ENCODE peak calls at places on chromosomes 13 and 19, in four cellular contexts. One of them, this sample, is unnamed. For H3K27me3, the result is how much of the 10 kb centered on the place peaks cover.

GRCh38 chr13:100409132-100409531 is 179.5 kb downstream of the GGACT start:
- DNase-seq in Peyer's patch: no peak
- DNase-seq in effector memory CD4-positive, alpha-beta T cell: no peak
- DNase-seq in A673: no peak
- DNase-seq in this sample: no peak

GRCh38 chr19:20078696-20079095 is 896 bp downstream of the ZNF90 start:
- DNase-seq in A673: no peak
- DNase-seq in Peyer's patch: no peak
- DNase-seq in effector memory CD4-positive, alpha-beta T cell: no peak
- DNase-seq in this sample: no peak

GRCh38 chr13:30453727-30454126 is 12.0 kb downstream of the HMGB1 start:
- DNase-seq in A673: peak
- DNase-seq in effector memory CD4-positive, alpha-beta T cell: no peak
- DNase-seq in Peyer's patch: no peak
- DNase-seq in this sample: no peak

GRCh38 chr13:59425211-59425721 is 738.5 kb downstream of the DIAPH3 start:
- DNase-seq in A673: peak
- DNase-seq in Peyer's patch: no peak
- DNase-seq in effector memory CD4-positive, alpha-beta T cell: no peak
- DNase-seq in this sample: no peak

GRCh38 chr13:92989301-92989700 is 237.3 kb upstream of the GPC6 start:
- DNase-seq in A673: no peak
- DNase-seq in effector memory CD4-positive, alpha-beta T cell: no peak
- DNase-seq in Peyer's patch: no peak
- DNase-seq in this sample: no peak

GRCh38 chr19:55166530-55167268 is at the start of gene DNAAF3:
- DNase-seq in Peyer's patch: peak
- DNase-seq in effector memory CD4-positive, alpha-beta T cell: peak
- DNase-seq in A673: peak
- DNase-seq in this sample: peak

GRCh38 chr13:107574517-107575215 is 640.7 kb downstream of the LIG4 start:
- DNase-seq in A673: peak
- DNase-seq in Peyer's patch: no peak
- DNase-seq in effector memory CD4-positive, alpha-beta T cell: no peak
- DNase-seq in this sample: no peak

GRCh38 chr13:98676239-98676638 is 76.2 kb downstream of the SLC15A1 start:
- DNase-seq in effector memory CD4-positive, alpha-beta T cell: no peak
- DNase-seq in A673: no peak
- DNase-seq in Peyer's patch: no peak
- DNase-seq in this sample: no peak

GRCh38 chr13:36675213-36675536 is 1.4 kb downstream of the SERTM1 start:
- DNase-seq in A673: peak
- DNase-seq in effector memory CD4-positive, alpha-beta T cell: no peak
- DNase-seq in Peyer's patch: no peak
- DNase-seq in this sample: no peak

GRCh38 chr13:33764716-33765115 is 53.2 kb upstream of the RFC3 start:
- DNase-seq in effector memory CD4-positive, alpha-beta T cell: no peak
- DNase-seq in A673: no peak
- DNase-seq in Peyer's patch: no peak
- DNase-seq in this sample: no peak

GRCh38 chr19:57241181-57241580 is 749 bp downstream of the ZNF805 start:
- DNase-seq in A673: no peak
- DNase-seq in effector memory CD4-positive, alpha-beta T cell: no peak
- DNase-seq in Peyer's patch: no peak
- DNase-seq in this sample: no peak

GRCh38 chr13:60261432-60262351 is 98.0 kb upstream of the DIAPH3 start:
- DNase-seq in A673: no peak
- DNase-seq in Peyer's patch: no peak
- DNase-seq in effector memory CD4-positive, alpha-beta T cell: no peak
- DNase-seq in this sample: no peak

GRCh38 chr13:49791214-49791752 is 1.2 kb downstream of the KPNA3 start:
- DNase-seq in A673: peak
- DNase-seq in effector memory CD4-positive, alpha-beta T cell: no peak
- DNase-seq in Peyer's patch: no peak
- DNase-seq in this sample: peak

GRCh38 chr19:36987091-36987490 is 71.0 kb downstream of the ZNF568 start:
- DNase-seq in effector memory CD4-positive, alpha-beta T cell: no peak
- DNase-seq in A673: no peak
- DNase-seq in Peyer's patch: no peak
- DNase-seq in this sample: no peak

GRCh38 chr13:111789420-111789819 is 277.5 kb upstream of the SOX1 start:
- DNase-seq in effector memory CD4-positive, alpha-beta T cell: no peak
- DNase-seq in Peyer's patch: no peak
- DNase-seq in A673: no peak
- DNase-seq in this sample: no peak

DNA sequence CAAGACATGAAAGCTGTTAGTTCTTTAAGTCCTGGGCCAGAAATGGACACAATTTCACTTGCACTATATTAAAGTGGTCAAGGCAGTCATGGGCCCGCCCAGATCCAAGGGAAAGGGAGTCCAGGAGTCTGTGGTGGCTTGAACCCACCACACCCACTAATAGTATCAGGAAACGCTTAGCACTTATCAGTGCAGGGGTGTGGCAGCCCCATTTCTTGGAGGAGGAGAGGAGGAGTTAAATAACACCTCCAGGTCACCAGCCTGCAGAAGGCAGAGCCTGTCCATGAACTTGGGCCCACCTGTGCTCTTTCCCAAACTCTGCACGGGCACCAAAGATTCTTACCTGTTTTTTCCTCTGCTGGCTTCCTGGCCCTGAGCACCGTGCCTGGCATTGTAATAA is 5.4 kb upstream of the NTN5 start:
- DNase-seq in Peyer's patch: no peak
- DNase-seq in effector memory CD4-positive, alpha-beta T cell: no peak
- DNase-seq in A673: no peak
- DNase-seq in this sample: no peak
- H3K27me3 ChIP-seq in Peyer's patch: under half
- H3K27me3 ChIP-seq in effector memory CD4-positive, alpha-beta T cell: under half
- H3K27me3 ChIP-seq in A673: under half
- H3K27me3 ChIP-seq in this sample: under half

DNA sequence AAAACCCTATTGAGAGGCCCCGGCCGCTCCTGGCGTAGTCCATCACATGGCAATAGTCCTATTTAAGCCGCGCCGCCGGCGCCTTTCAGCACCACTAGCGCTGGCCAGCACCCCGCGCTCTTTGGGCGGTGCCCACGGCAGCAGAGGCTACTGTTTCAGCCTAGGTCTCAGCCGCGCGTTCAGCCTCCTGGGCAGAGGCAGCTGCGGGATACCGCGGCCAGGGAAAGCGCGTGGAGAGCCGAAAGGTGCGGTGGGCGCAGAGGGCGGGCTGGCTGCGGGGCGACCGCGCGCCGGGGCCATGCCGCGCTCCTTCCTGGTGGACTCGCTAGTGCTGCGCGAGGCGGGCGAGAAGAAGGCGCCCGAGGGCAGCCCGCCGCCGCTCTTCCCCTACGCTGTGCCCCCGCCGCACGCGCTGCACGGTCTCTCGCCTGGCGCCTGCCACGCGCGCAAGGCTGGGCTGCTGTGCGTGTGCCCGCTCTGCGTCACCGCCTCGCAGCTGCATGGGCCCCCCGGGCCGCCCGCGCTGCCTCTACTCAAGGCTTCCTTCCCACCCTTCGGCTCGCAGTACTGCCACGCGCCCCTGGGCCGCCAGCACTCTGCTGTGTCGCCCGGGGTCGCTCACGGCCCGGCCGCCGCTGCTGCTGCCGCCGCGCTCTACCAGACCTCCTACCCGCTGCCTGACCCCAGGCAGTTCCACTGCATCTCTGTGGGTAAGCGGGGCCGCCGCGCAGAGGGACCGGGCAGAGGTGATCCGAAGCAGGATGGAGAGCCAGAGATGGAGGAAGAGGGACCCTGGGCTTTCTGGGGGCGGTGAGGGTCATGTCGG is at the start of gene GSX1:
- DNase-seq in effector memory CD4-positive, alpha-beta T cell: peak
- DNase-seq in A673: peak
- DNase-seq in Peyer's patch: no peak
- DNase-seq in this sample: peak
- H3K27me3 ChIP-seq in effector memory CD4-positive, alpha-beta T cell: half or more
- H3K27me3 ChIP-seq in A673: half or more
- H3K27me3 ChIP-seq in Peyer's patch: under half
- H3K27me3 ChIP-seq in this sample: under half

DNA sequence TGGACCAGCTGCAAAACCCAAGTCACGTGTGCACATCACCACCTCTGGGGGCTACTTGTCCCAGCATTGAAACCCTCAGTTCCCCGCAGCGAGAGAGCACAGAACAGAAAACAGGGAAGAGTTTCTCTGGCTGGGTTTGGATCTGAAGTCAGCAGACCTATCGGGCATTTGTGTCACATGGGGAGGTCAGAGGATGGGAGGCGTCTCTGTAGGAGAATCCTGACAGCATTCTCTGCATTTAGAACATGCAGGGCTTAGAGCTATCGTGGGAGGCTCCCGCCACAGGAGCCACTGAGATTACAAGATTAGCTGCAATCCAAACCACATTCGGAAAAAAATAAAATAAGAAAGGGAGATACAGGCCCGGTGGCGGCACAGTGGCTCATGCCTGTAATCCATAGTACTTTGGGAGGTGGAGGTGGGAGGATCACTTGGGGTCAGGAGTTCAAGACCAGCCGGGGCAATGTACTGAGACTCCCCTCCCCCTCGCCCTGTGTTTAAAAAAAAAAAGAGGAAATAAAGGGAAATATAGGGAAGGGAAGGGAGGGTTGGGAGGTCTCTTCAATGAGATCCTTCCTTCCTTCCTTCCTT is 2.9 kb upstream of the TLE6 start:
- DNase-seq in Peyer's patch: no peak
- DNase-seq in effector memory CD4-positive, alpha-beta T cell: no peak
- DNase-seq in A673: peak
- DNase-seq in this sample: no peak
- H3K27me3 ChIP-seq in Peyer's patch: under half
- H3K27me3 ChIP-seq in effector memory CD4-positive, alpha-beta T cell: under half
- H3K27me3 ChIP-seq in A673: under half
- H3K27me3 ChIP-seq in this sample: under half

DNA sequence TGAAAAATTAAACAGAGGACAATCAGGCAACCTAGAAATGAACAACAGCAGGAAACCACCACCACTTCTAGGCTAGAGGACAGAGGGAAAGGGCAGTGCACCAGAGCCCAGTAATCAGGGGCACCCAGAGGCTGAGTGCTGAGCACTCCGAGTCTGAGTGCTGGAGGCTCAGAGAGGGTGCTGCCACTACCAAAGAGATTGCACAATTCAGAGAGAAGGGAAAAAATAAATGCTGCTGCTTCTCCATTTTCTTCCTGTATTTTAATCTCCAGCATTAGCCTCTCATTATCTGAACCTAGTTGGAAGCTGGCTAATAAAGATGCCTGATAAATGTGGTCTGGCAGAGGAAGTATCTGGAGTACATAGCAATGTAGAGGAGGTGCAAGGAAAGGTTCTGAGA is 11.8 kb upstream of the ZNF175 start:
- DNase-seq in effector memory CD4-positive, alpha-beta T cell: no peak
- DNase-seq in A673: no peak
- DNase-seq in Peyer's patch: no peak
- DNase-seq in this sample: no peak
- H3K27me3 ChIP-seq in effector memory CD4-positive, alpha-beta T cell: under half
- H3K27me3 ChIP-seq in A673: under half
- H3K27me3 ChIP-seq in Peyer's patch: under half
- H3K27me3 ChIP-seq in this sample: under half

GRCh38 chr13:112897603-112897955 is 71.4 kb upstream of the MCF2L start:
- DNase-seq in effector memory CD4-positive, alpha-beta T cell: no peak
- DNase-seq in A673: no peak
- DNase-seq in Peyer's patch: no peak
- DNase-seq in this sample: no peak
- H3K27me3 ChIP-seq in effector memory CD4-positive, alpha-beta T cell: under half
- H3K27me3 ChIP-seq in A673: under half
- H3K27me3 ChIP-seq in Peyer's patch: under half
- H3K27me3 ChIP-seq in this sample: under half

GRCh38 chr19:1459479-1459878 is 9.6 kb downstream of the APC2 start:
- DNase-seq in A673: no peak
- DNase-seq in Peyer's patch: no peak
- DNase-seq in effector memory CD4-positive, alpha-beta T cell: no peak
- DNase-seq in this sample: no peak
- H3K27me3 ChIP-seq in A673: under half
- H3K27me3 ChIP-seq in Peyer's patch: under half
- H3K27me3 ChIP-seq in effector memory CD4-positive, alpha-beta T cell: under half
- H3K27me3 ChIP-seq in this sample: under half

DNA sequence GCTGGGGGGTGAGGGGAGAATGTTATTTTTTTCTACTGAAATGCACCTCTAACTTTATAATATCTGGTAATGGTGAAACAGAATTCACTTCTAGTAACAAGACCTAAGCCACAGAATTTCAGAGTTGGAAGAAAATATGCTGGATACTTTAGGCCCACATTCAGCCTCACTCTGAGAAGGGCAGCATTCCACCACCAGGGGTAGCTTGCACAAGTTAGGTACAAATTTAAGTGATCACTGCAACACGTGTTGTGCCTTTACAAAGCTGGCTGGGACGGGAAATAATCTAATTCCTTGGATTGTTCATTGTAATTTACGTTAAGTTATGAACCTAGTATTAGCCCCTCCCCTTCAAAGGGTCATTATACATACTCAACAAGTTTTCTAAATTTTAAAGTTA is 192.3 kb downstream of the RGCC start:
- DNase-seq in A673: peak
- DNase-seq in effector memory CD4-positive, alpha-beta T cell: no peak
- DNase-seq in Peyer's patch: no peak
- DNase-seq in this sample: no peak
- H3K27me3 ChIP-seq in A673: under half
- H3K27me3 ChIP-seq in effector memory CD4-positive, alpha-beta T cell: under half
- H3K27me3 ChIP-seq in Peyer's patch: under half
- H3K27me3 ChIP-seq in this sample: under half

DNA sequence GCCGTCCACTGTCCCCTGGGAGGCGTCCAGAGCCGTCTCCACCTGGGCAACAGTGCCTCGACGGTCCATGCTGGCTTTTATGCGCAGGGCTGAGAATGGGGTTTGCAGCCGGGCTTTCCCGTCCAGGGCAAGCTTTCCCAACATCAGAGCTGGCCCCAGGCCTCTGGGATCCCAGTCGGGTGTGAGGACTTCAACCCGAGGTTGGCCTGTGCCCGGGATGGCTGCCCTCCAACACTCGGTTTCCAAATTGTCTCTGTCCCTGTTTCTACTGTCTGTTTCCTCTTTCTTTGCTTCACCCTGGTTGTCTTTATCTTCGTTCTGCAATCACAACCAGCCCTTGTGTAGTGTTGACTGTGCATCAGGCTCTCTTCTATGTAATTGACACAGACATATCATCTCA is at the start of gene IFNL4:
- DNase-seq in effector memory CD4-positive, alpha-beta T cell: no peak
- DNase-seq in A673: no peak
- DNase-seq in Peyer's patch: no peak
- DNase-seq in this sample: no peak
- H3K27me3 ChIP-seq in effector memory CD4-positive, alpha-beta T cell: under half
- H3K27me3 ChIP-seq in A673: under half
- H3K27me3 ChIP-seq in Peyer's patch: under half
- H3K27me3 ChIP-seq in this sample: under half

GRCh38 chr19:35493971-35494370 is 3.7 kb upstream of the KRTDAP start:
- DNase-seq in Peyer's patch: no peak
- DNase-seq in A673: no peak
- DNase-seq in effector memory CD4-positive, alpha-beta T cell: no peak
- DNase-seq in this sample: no peak
- H3K27me3 ChIP-seq in Peyer's patch: under half
- H3K27me3 ChIP-seq in A673: under half
- H3K27me3 ChIP-seq in effector memory CD4-positive, alpha-beta T cell: under half
- H3K27me3 ChIP-seq in this sample: under half

GRCh38 chr19:30223866-30224688 is 148.1 kb upstream of the ZNF536 start:
- DNase-seq in A673: no peak
- DNase-seq in effector memory CD4-positive, alpha-beta T cell: no peak
- DNase-seq in Peyer's patch: no peak
- DNase-seq in this sample: no peak
- H3K27me3 ChIP-seq in A673: under half
- H3K27me3 ChIP-seq in effector memory CD4-positive, alpha-beta T cell: under half
- H3K27me3 ChIP-seq in Peyer's patch: under half
- H3K27me3 ChIP-seq in this sample: under half